ENCODE peak calls at places on chromosomes 2 and 18, in ten cellular contexts. E, U, K, X, F, S, C, W, R and O are unnamed samples.

GRCh38 chr2:231455222-231455621 is 9.1 kb downstream of the NCL start:
- DNase-seq in E (no peak), U (no peak), K (no peak), X (no peak), F (no peak), S (no peak), C (no peak), W (no peak), R (no peak), O (no peak)

GRCh38 chr2:176395273-176395854 is 126.1 kb downstream of the MTX2 start:
- DNase-seq in E (no peak), U (peak), K (no peak), X (no peak), F (no peak), S (peak), C (no peak), W (peak), R (no peak), O (no peak)

GRCh38 chr2:166106431-166107015 is 21.3 kb downstream of the SCN1A start:
- DNase-seq in E (no peak), U (no peak), K (no peak), X (no peak), F (peak), S (no peak), C (no peak), W (peak), R (no peak), O (no peak)

GRCh38 chr2:157839162-157839801 is 36.8 kb downstream of the ACVR1 start:
- DNase-seq in E (no peak), U (peak), K (no peak), X (no peak), F (peak), S (no peak), C (no peak), W (no peak), R (peak), O (no peak)

GRCh38 chr2:149438260-149438960 is 108.0 kb downstream of the LYPD6 start:
- DNase-seq in E (no peak), U (no peak), K (no peak), X (no peak), F (no peak), S (no peak), C (peak), W (no peak), R (no peak), O (no peak)

GRCh38 chr2:234679151-234679765 is 182.4 kb upstream of the ARL4C start:
- DNase-seq in E (no peak), U (no peak), K (no peak), X (no peak), F (peak), S (no peak), C (no peak), W (peak), R (no peak), O (no peak)

GRCh38 chr18:55637204-55637603 is 49.2 kb upstream of the TCF4 start:
- DNase-seq in E (no peak), U (no peak), K (no peak), X (no peak), F (no peak), S (no peak), C (no peak), W (no peak), R (no peak), O (no peak)

GRCh38 chr2:229489016-229489415 is 217.9 kb upstream of the PID1 start:
- DNase-seq in E (no peak), U (peak), K (no peak), X (no peak), F (peak), S (no peak), C (no peak), W (peak), R (peak), O (no peak)

GRCh38 chr2:46704593-46704992 is 211.0 kb downstream of the MCFD2 start:
- DNase-seq in E (no peak), U (no peak), K (no peak), X (no peak), F (no peak), S (no peak), C (no peak), W (no peak), R (no peak), O (no peak)

GRCh38 chr18:39842042-39842791 is 2112.8 kb upstream of the PIK3C3 start:
- DNase-seq in E (no peak), U (no peak), K (no peak), X (no peak), F (no peak), S (no peak), C (no peak), W (no peak), R (no peak), O (no peak)

GRCh38 chr2:200274116-200275075 is 32.1 kb upstream of the SPATS2L start:
- DNase-seq in E (no peak), U (no peak), K (no peak), X (no peak), F (no peak), S (no peak), C (no peak), W (no peak), R (no peak), O (no peak)

GRCh38 chr2:127590386-127591190 is 55.1 kb downstream of the MYO7B start:
- DNase-seq in E (no peak), U (no peak), K (no peak), X (no peak), F (no peak), S (no peak), C (no peak), W (no peak), R (no peak), O (no peak)

GRCh38 chr2:183001948-183002347 is 36.3 kb downstream of the NCKAP1 start:
- DNase-seq in E (no peak), U (no peak), K (no peak), X (no peak), F (no peak), S (no peak), C (no peak), W (no peak), R (no peak), O (no peak)

GRCh38 chr2:14543284-14543683 is 89.2 kb upstream of the LRATD1 start:
- DNase-seq in E (no peak), U (no peak), K (no peak), X (peak), F (peak), S (no peak), C (no peak), W (no peak), R (no peak), O (no peak)

GRCh38 chr2:180289627-180290026 is 282.5 kb upstream of the CWC22 start:
- DNase-seq in E (no peak), U (no peak), K (no peak), X (no peak), F (no peak), S (no peak), C (no peak), W (peak), R (no peak), O (no peak)

GRCh38 chr18:79873449-79874110 is 75.8 kb downstream of the KCNG2 start:
- DNase-seq in E (no peak), U (no peak), K (no peak), X (no peak), F (no peak), S (no peak), C (no peak), W (no peak), R (no peak), O (no peak)

GRCh38 chr2:238513346-238513745 is 86.6 kb downstream of the ASB1 start:
- DNase-seq in E (no peak), U (no peak), K (no peak), X (no peak), F (peak), S (peak), C (no peak), W (peak), R (peak), O (no peak)

GRCh38 chr2:203758841-203759691 is 52.6 kb downstream of the CD28 start:
- DNase-seq in E (no peak), U (peak), K (no peak), X (no peak), F (peak), S (peak), C (no peak), W (no peak), R (peak), O (no peak)

GRCh38 chr2:221572821-221573429 is 821 bp upstream of the EPHA4 start:
- DNase-seq in E (peak), U (peak), K (peak), X (peak), F (peak), S (no peak), C (no peak), W (peak), R (peak), O (peak)

GRCh38 chr2:207528980-207529329 is 807 bp upstream of the CREB1 start:
- DNase-seq in E (no peak), U (peak), K (peak), X (no peak), F (peak), S (peak), C (no peak), W (no peak), R (peak), O (no peak)

GRCh38 chr18:55243852-55244251 is 284.6 kb upstream of the CCDC68 start:
- DNase-seq in E (no peak), U (no peak), K (no peak), X (no peak), F (peak), S (no peak), C (no peak), W (no peak), R (no peak), O (no peak)